ENCODE peak calls at places on chromosomes 2 and 18, in nine cellular contexts. W, K, U, X, F, S, O, P and V are unnamed samples.

GRCh38 chr2:165795011-165795410 is 964 bp upstream of the GALNT3 start:
- DNase-seq in F (no peak), O (no peak), K (no peak), W (no peak), X (no peak), P (peak; percentile 17), U (no peak), S (no peak), V (peak; percentile 39)

GRCh38 chr2:10175441-10175840 is 52.9 kb downstream of the RRM2 start:
- DNase-seq in K (no peak), P (no peak), X (no peak), O (no peak), S (no peak), U (no peak), F (no peak), W (no peak), V (no peak)

GRCh38 chr2:172273910-172274571 is 153.3 kb upstream of the ITGA6 start:
- DNase-seq in S (no peak), K (no peak), P (peak; percentile 70), F (no peak), O (no peak), X (no peak), W (no peak), U (no peak), V (peak; percentile 81)

GRCh38 chr2:163157891-163158511 is 319.4 kb upstream of the KCNH7 start:
- DNase-seq in K (no peak), P (peak; percentile 69), U (no peak), O (peak; percentile 48), W (peak; percentile 57), X (no peak), F (no peak), S (no peak), V (no peak)

GRCh38 chr2:172234716-172235661 is 132.3 kb upstream of the DLX2 start:
- DNase-seq in X (no peak), K (no peak), P (peak; percentile 44), F (no peak), W (peak; percentile 51), O (no peak), U (no peak), S (peak; percentile 61), V (peak; percentile 45)

GRCh38 chr18:78830161-78830560 is 149.5 kb upstream of the SALL3 start:
- DNase-seq in F (no peak), W (no peak), U (no peak), K (no peak), X (no peak), P (no peak), O (no peak), S (no peak), V (no peak)

GRCh38 chr2:96931461-96931860 is 54.9 kb downstream of the FAM178B start:
- DNase-seq in F (no peak), P (no peak), O (no peak), W (no peak), X (no peak), S (no peak), U (no peak), K (no peak), V (no peak)

GRCh38 chr2:150147889-150148683 is 339.4 kb downstream of the RND3 start:
- DNase-seq in U (no peak), X (no peak), K (no peak), S (no peak), O (peak; percentile 46), W (no peak), F (no peak), P (peak; percentile 44), V (peak; percentile 46)

GRCh38 chr2:216029416-216030129 is 16.2 kb upstream of the MREG start:
- DNase-seq in U (no peak), X (no peak), K (no peak), P (peak; percentile 69), S (no peak), O (no peak), F (no peak), W (peak; percentile 76), V (no peak)

GRCh38 chr2:17587469-17587868 is 47.0 kb downstream of the VSNL1 start:
- DNase-seq in U (no peak), W (no peak), X (no peak), K (no peak), S (no peak), P (no peak), F (no peak), O (no peak), V (no peak)

GRCh38 chr2:3294066-3294465 is 83.6 kb downstream of the EIPR1 start:
- DNase-seq in K (no peak), S (no peak), U (no peak), O (no peak), W (peak; percentile 60), P (peak; percentile 8), F (no peak), X (no peak), V (no peak)

GRCh38 chr2:63903003-63903402 is 61.3 kb downstream of the UGP2 start:
- DNase-seq in W (peak; percentile 24), K (no peak), U (no peak), S (no peak), X (peak; percentile 13), O (peak; percentile 13), F (no peak), P (peak; percentile 21), V (no peak)

GRCh38 chr2:222290691-222291484 is 7.9 kb downstream of the PAX3 start:
- DNase-seq in P (no peak), K (no peak), W (peak; percentile 90), U (no peak), O (no peak), S (no peak), X (no peak), F (no peak), V (no peak)

GRCh38 chr18:50113726-50114125 is 81.2 kb downstream of the MYO5B start:
- DNase-seq in W (no peak), F (no peak), S (no peak), U (no peak), P (no peak), X (no peak), K (no peak), O (no peak), V (no peak)

GRCh38 chr2:43642363-43642762 is 5.3 kb downstream of the PLEKHH2 start:
- DNase-seq in F (no peak), O (no peak), S (no peak), W (no peak), X (no peak), P (no peak), U (no peak), K (no peak), V (no peak)

GRCh38 chr2:195017890-195018289 is 639.1 kb upstream of the SLC39A10 start:
- DNase-seq in U (no peak), X (no peak), O (no peak), F (no peak), P (no peak), S (no peak), W (no peak), K (no peak), V (no peak)

GRCh38 chr2:27492557-27492956 is 2.4 kb downstream of the FNDC4 start:
- DNase-seq in W (no peak), X (no peak), F (no peak), U (no peak), K (no peak), P (no peak), O (no peak), S (no peak), V (no peak)

GRCh38 chr2:9287400-9288059 is 80.9 kb downstream of the ASAP2 start:
- DNase-seq in W (peak; percentile 98), P (peak; percentile 100), K (no peak), X (peak; percentile 86), U (peak; percentile 99), F (no peak), S (no peak), O (peak; percentile 94), V (peak; percentile 98)

GRCh38 chr2:232523682-232524597 is 2.0 kb upstream of the CHRND start:
- DNase-seq in O (peak; percentile 37), K (peak; percentile 9), F (no peak), S (peak; percentile 50), W (peak; percentile 42), X (no peak), P (peak; percentile 37), U (no peak), V (peak; percentile 71)

GRCh38 chr18:25727281-25727680 is 363.1 kb downstream of the SS18 start:
- DNase-seq in P (peak; percentile 37), O (no peak), F (no peak), X (peak; percentile 43), U (no peak), W (no peak), S (no peak), K (no peak), V (no peak)

GRCh38 chr2:204255068-204255467 is 290.2 kb upstream of the PARD3B start:
- DNase-seq in S (no peak), O (no peak), W (no peak), X (peak; percentile 9), F (no peak), U (no peak), K (no peak), P (no peak), V (no peak)

GRCh38 chr2:60958361-60958760 is 59.2 kb upstream of the PEX13 start:
- DNase-seq in S (no peak), W (peak; percentile 84), P (no peak), O (no peak), U (peak; percentile 7), K (no peak), X (peak; percentile 16), F (no peak), V (no peak)

GRCh38 chr2:145797692-145798091 is 1277.8 kb upstream of the ZEB2 start:
- DNase-seq in U (no peak), F (no peak), W (no peak), O (no peak), X (no peak), S (no peak), P (no peak), K (no peak), V (no peak)

GRCh38 chr2:10385501-10385900 is 62.6 kb downstream of the ODC1 start:
- DNase-seq in F (no peak), U (no peak), O (no peak), X (no peak), P (no peak), S (no peak), K (no peak), W (peak; percentile 42), V (no peak)